ENCODE peak calls at places on chromosomes 6 and 20, in four cellular contexts. E, Y, W and N are unnamed samples. For H3K9me3, the result is how much of the 10 kb centered on the place peaks cover.

GRCh38 chr6:162856885-162857284 is 129.1 kb downstream of the PACRG start:
- DNase-seq in E (no peak), Y (no peak), W (peak), N (peak)

GRCh38 chr6:15036690-15037245 is 209.1 kb upstream of the JARID2 start:
- DNase-seq in E (no peak), Y (no peak), W (peak), N (peak)

GRCh38 chr6:90413867-90414266 is 117.2 kb upstream of the BACH2 start:
- DNase-seq in E (peak), Y (peak), W (peak), N (peak)

GRCh38 chr20:41505198-41505597 is 113.0 kb downstream of the CHD6 start:
- DNase-seq in E (no peak), Y (no peak), W (no peak), N (no peak)

GRCh38 chr6:128508588-128509296 is 11.7 kb downstream of the PTPRK start:
- DNase-seq in E (no peak), Y (no peak), W (peak), N (no peak)

GRCh38 chr6:34497411-34497810 is 31.5 kb downstream of the PACSIN1 start:
- DNase-seq in E (no peak), Y (no peak), W (no peak), N (no peak)

GRCh38 chr6:85392379-85392778 is 57.5 kb upstream of the NT5E start:
- DNase-seq in E (no peak), Y (no peak), W (no peak), N (no peak)

GRCh38 chr6:32046450-32047083 is 8.4 kb downstream of the CYP21A2 start:
- DNase-seq in E (peak), Y (no peak), W (peak), N (peak)

GRCh38 chr20:50320910-50321796 is 130.5 kb downstream of the CEBPB start:
- DNase-seq in E (peak), Y (no peak), W (peak), N (peak)

GRCh38 chr20:31446084-31446819 is 5.8 kb downstream of the DEFB123 start:
- DNase-seq in E (no peak), Y (no peak), W (no peak), N (no peak)

GRCh38 chr6:157763129-157763893 is 59.7 kb upstream of the SNX9 start:
- DNase-seq in E (peak), Y (no peak), W (peak), N (peak)

GRCh38 chr20:62734336-62734735 is 25.7 kb downstream of the NTSR1 start:
- DNase-seq in E (no peak), Y (no peak), W (no peak), N (no peak)

DNA sequence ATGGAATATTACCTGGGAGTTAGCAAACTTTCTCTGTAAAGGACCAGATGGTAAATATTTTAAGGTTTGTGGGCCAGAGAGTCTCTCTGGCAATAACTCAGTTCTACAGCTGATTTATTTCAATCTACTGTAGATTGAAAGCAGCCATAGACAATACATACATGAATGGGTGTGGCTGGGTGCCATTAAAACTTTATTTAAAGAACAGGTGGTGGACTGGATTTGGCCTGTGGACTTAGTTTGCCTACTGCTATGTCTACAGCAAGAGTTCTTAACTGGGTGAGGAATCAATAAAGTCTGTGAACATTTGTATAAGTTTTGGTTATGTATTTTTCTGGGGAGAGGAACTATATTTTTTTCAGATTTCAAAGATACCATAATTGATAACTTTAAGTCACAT is 55.1 kb downstream of the SLC22A2 start:
- DNase-seq in E (no peak), Y (no peak), W (no peak), N (no peak)
- H3K9me3 ChIP-seq in E (under half), Y (under half), W (under half), N (under half)

GRCh38 chr20:59566631-59567524 is 37.5 kb upstream of the PHACTR3 start:
- DNase-seq in E (no peak), Y (no peak), W (no peak), N (no peak)

GRCh38 chr20:59567585-59568508 is 36.5 kb upstream of the PHACTR3 start:
- DNase-seq in E (no peak), Y (no peak), W (no peak), N (no peak)

GRCh38 chr20:59564943-59565342 is 39.4 kb upstream of the PHACTR3 start:
- DNase-seq in E (no peak), Y (no peak), W (no peak), N (no peak)

GRCh38 chr20:59564171-59564570 is 40.2 kb upstream of the PHACTR3 start:
- DNase-seq in E (no peak), Y (no peak), W (no peak), N (peak)

GRCh38 chr20:59565768-59566461 is 38.4 kb upstream of the PHACTR3 start:
- DNase-seq in E (no peak), Y (no peak), W (no peak), N (no peak)
- H3K9me3 ChIP-seq in E (under half), Y (under half), W (under half), N (under half)

GRCh38 chr6:148671085-148671484 is 75.7 kb upstream of the UST start:
- DNase-seq in E (no peak), Y (no peak), W (no peak), N (peak)
- H3K9me3 ChIP-seq in E (under half), Y (under half), W (under half), N (half or more)

GRCh38 chr6:155349956-155350355 is 35.7 kb upstream of the TFB1M start:
- DNase-seq in E (no peak), Y (no peak), W (no peak), N (no peak)
- H3K9me3 ChIP-seq in E (under half), Y (under half), W (under half), N (under half)

DNA sequence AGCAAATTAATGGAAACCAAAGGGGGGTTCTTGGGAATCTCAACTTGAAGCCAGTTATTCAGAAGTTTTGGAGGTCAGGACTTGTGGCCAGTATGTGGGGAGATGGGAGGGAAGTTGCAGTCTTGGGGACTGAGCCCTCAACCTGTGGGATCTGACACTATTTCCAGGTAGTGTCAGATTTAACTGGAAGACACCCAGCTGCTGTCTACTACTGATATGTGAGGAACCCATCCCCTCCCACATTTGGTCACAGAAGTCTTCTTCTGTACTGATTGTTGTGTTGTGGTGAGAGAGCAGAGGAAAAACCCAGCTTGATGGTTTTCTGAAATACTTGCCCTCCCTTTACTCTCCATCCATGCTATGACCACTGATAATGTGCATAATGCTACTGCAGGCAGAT is 134.0 kb downstream of the QRSL1 start:
- DNase-seq in E (no peak), Y (no peak), W (no peak), N (no peak)
- H3K9me3 ChIP-seq in E (under half), Y (under half), W (under half), N (under half)